ENCODE peak calls at places on chromosomes 4 and X, in four cellular contexts. U is tibial nerve, E is colonic mucosa, D is fibroblast of the aortic adventitia. T is an unnamed sample.

GRCh38 chr4:35025152-35025834 is 1219.0 kb downstream of the ARAP2 start:
- DNase-seq in U (no peak), D (no peak), E (no peak), T (no peak)

GRCh38 chr4:56156141-56156540 is 207.4 kb downstream of the CEP135 start:
- DNase-seq in D (no peak), U (no peak), E (no peak), T (no peak)

GRCh38 chrX:107454302-107454701 is 4.8 kb downstream of the FRMPD3 start:
- DNase-seq in D (no peak), U (no peak), E (no peak), T (no peak)

GRCh38 chr4:108367751-108368150 is 199.0 kb upstream of the LEF1 start:
- DNase-seq in D (no peak), U (no peak), E (no peak), T (no peak)

GRCh38 chr4:106898621-106899230 is 137.4 kb downstream of the DKK2 start:
- DNase-seq in U (no peak), E (peak), D (peak), T (peak)

GRCh38 chr4:86972997-86973396 is 38.2 kb downstream of the AFF1 start:
- DNase-seq in D (peak), E (peak), U (no peak), T (no peak)

GRCh38 chr4:142128529-142128928 is 492.1 kb downstream of the IL15 start:
- DNase-seq in U (no peak), D (peak), E (no peak), T (peak)

GRCh38 chrX:17692709-17693346 is 44.5 kb upstream of the SCML1 start:
- DNase-seq in U (no peak), E (no peak), D (peak), T (peak)

GRCh38 chr4:3491681-3492405 is 28.7 kb downstream of the DOK7 start:
- DNase-seq in E (no peak), D (peak), U (no peak), T (peak)

GRCh38 chrX:40947276-40947675 is 138.0 kb upstream of the USP9X start:
- DNase-seq in U (no peak), D (peak), E (no peak), T (peak)

GRCh38 chr4:150010525-150011126 is 67.6 kb upstream of the DCLK2 start:
- DNase-seq in D (peak), E (peak), U (no peak), T (peak)

GRCh38 chr4:184942447-184943425 is 75.6 kb upstream of the HELT start:
- DNase-seq in E (peak), U (no peak), D (no peak), T (no peak)

GRCh38 chr4:71389149-71389840 is 50.5 kb downstream of the SLC4A4 start:
- DNase-seq in D (peak), E (no peak), U (no peak), T (peak)

GRCh38 chr4:28350485-28350884 is 1489.8 kb downstream of the STIM2 start:
- DNase-seq in D (peak), U (no peak), E (no peak), T (peak)

GRCh38 chrX:66221856-66222255 is 57.8 kb downstream of the HEPH start:
- DNase-seq in U (no peak), E (no peak), D (no peak), T (peak)

GRCh38 chrX:101550362-101550761 is at the start of gene ARMCX1:
- DNase-seq in D (peak), E (peak), U (peak), T (peak)

DNA sequence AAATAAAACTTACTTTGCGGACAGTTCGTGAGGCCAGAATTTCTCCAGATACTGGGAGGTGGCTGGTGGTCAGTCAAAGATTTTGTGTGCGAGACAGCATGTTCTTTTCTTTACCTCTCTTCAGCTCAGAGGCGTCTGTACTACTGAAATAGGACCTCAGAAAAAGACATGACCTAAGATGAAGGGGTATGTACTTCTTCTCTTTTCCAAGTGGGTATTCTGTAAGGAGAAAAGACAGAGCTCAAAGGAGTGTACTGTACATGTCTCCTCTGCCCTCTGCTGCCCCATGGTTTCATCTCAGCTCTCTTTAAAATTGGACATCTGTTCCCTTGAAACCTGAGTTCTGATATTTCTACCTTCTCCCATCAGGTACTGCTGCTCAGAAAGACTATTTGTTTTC is 38.1 kb downstream of the SEPTIN11 start:
- DNase-seq in D (no peak), E (no peak), U (no peak), T (no peak)
- TF ChIP-seq CTCF in D (no peak), E (no peak), U (no peak), T (peak)

GRCh38 chr4:104973708-104974107 is 173.0 kb upstream of the TET2 start:
- DNase-seq in D (no peak), U (no peak), E (no peak), T (no peak)
- H3K4me3 ChIP-seq in D (no peak), U (no peak), E (no peak), T (no peak)

GRCh38 chr4:40283413-40283812 is 51.7 kb upstream of the CHRNA9 start:
- DNase-seq in E (no peak), D (no peak), U (no peak), T (no peak)

GRCh38 chr4:40281913-40282312 is 53.2 kb upstream of the CHRNA9 start:
- DNase-seq in D (no peak), U (no peak), E (no peak), T (no peak)

GRCh38 chr4:40281099-40281498 is 54.0 kb upstream of the CHRNA9 start:
- DNase-seq in D (no peak), U (no peak), E (no peak), T (no peak)

GRCh38 chr4:40280586-40280985 is 54.5 kb upstream of the CHRNA9 start:
- DNase-seq in U (no peak), D (no peak), E (no peak), T (no peak)

GRCh38 chr4:40283968-40284367 is 51.2 kb upstream of the CHRNA9 start:
- DNase-seq in U (no peak), D (no peak), E (no peak), T (peak)
- TF ChIP-seq CTCF in U (no peak), D (no peak), E (no peak), T (no peak)

GRCh38 chr4:146194212-146194611 is 18.7 kb downstream of the LSM6 start:
- DNase-seq in D (no peak), U (no peak), E (no peak), T (no peak)
- H3K4me3 ChIP-seq in D (no peak), U (no peak), E (no peak), T (no peak)

GRCh38 chr4:54215379-54216072 is 13.6 kb upstream of the PDGFRA start:
- DNase-seq in U (no peak), D (peak), E (no peak), T (peak)

GRCh38 chr4:54213812-54214211 is 15.3 kb upstream of the PDGFRA start:
- DNase-seq in D (peak), U (no peak), E (no peak), T (no peak)

GRCh38 chr4:54218736-54219135 is 10.4 kb upstream of the PDGFRA start:
- DNase-seq in E (no peak), U (no peak), D (no peak), T (no peak)

GRCh38 chr4:54213001-54213400 is 16.1 kb upstream of the PDGFRA start:
- DNase-seq in D (peak), E (no peak), U (no peak), T (peak)

DNA sequence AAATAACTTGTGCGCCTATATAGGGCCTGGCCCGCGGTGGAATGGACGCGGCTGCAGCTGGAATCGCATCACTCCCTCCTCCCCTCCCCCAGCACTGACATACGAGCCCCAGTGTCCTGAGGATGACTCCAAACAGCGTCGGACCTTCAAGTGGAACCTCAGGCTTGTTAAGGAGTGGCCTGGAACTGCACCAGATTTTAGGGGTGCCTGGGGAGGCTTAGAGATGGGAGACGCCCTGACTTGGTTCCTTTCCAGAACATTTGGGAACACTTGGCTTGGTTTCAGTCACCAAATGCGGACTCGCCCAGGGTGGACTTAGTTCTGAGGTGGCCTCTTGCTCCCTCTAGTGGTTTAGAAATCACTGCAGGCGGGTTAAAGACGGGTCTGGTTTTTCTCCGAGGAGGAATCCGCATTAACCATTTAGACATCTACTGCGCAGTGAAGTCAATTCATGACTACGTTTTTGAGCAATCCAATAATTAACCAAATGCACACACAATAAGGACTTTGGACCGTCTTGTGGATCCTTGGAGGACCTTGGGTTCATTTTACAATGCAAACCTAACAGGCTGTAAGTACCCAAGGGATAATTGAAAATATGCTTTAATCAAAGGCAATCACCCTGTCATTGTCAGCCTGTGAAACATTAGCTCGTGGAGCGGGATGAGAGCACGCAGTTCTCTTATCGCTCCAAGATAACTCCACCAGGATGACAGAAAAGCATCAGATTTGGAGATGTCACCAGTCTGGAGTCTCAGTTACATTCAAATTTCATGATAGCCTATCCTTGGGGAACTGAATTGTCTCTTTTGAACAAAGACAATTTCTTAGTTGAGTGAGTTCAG is 11.2 kb upstream of the PDGFRA start:
- DNase-seq in U (peak), D (peak), E (peak), T (peak)
- TF ChIP-seq CTCF in U (peak), D (peak), E (peak), T (peak)

GRCh38 chrX:137567474-137568232 is 1.7 kb downstream of the ZIC3 start:
- DNase-seq in E (no peak), D (no peak), U (no peak), T (no peak)

GRCh38 chrX:137568741-137569469 is 3.0 kb downstream of the ZIC3 start:
- DNase-seq in U (no peak), E (no peak), D (no peak), T (no peak)

GRCh38 chrX:137565921-137566745 is at the start of gene ZIC3:
- DNase-seq in E (peak), D (peak), U (no peak), T (peak)

GRCh38 chrX:137565318-137565904 is 516 bp upstream of the ZIC3 start:
- DNase-seq in E (no peak), U (no peak), D (no peak), T (no peak)

GRCh38 chrX:137566746-137567473 is 983 bp downstream of the ZIC3 start:
- DNase-seq in E (no peak), U (no peak), D (no peak), T (no peak)
- H3K4me3 ChIP-seq in E (no peak), U (peak), D (no peak), T (no peak)

T was measured in AG10803.